ENCODE peak calls at places on chromosomes 3 and 15, in six cellular contexts. S is BJ; Z is CD8-positive, alpha-beta T cell; D is omental fat pad; H is colonic mucosa; O is astrocyte of the spinal cord. Y is an unnamed sample.
A peak's percentile ranks its signal among the peaks of the same experiment; 100 is the strongest.

GRCh38 chr15:45635191-45635638 is 386 bp downstream of the SQOR start:
- DNase-seq in S (no peak), Z (peak; percentile 25), D (no peak), H (peak; percentile 83), O (no peak), Y (no peak)

GRCh38 chr15:77059761-77060345 is 11.1 kb downstream of the TSPAN3 start:
- DNase-seq in S (no peak), Z (no peak), D (no peak), H (no peak), O (no peak), Y (peak; percentile 52)

GRCh38 chr15:64779630-64780029 is 4.2 kb upstream of the RBPMS2 start:
- DNase-seq in S (no peak), Z (no peak), D (no peak), H (no peak), O (no peak), Y (no peak)

GRCh38 chr15:99019558-99020540 is 12.3 kb upstream of the PGPEP1L start:
- DNase-seq in S (peak; percentile 31), Z (no peak), D (no peak), H (no peak), O (peak; percentile 31), Y (no peak)

GRCh38 chr3:194475978-194476377 is 10.8 kb downstream of the ATP13A3 start:
- DNase-seq in S (no peak), Z (no peak), D (no peak), H (no peak), O (no peak), Y (no peak)

GRCh38 chr3:20401253-20401652 is 215.2 kb upstream of the SGO1 start:
- DNase-seq in S (no peak), Z (no peak), D (no peak), H (no peak), O (no peak), Y (no peak)

GRCh38 chr15:70160803-70161565 is 63.3 kb upstream of the TLE3 start:
- DNase-seq in S (no peak), Z (no peak), D (no peak), H (no peak), O (no peak), Y (no peak)

GRCh38 chr15:55897560-55898336 is 95.7 kb downstream of the NEDD4 start:
- DNase-seq in S (no peak), Z (no peak), D (no peak), H (peak; percentile 56), O (peak; percentile 52), Y (peak; percentile 37)

DNA sequence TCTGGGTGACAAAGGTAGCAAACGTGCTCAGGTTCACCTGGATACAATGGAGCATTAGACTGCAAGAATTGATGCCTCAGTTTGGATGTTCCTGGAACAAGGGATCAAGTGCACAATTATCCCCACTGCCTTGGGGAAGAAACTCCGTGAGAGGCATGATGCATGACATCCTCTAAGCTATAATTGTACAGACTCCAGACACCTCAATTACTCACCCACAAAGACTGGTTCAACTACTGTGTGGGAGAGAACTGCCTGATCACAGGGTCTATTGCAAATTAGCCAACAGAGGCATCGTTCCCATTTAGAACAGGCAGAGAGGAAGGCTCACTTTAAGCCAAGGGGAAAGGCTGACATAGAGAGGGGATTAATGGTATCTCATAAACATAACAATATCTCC is 43.5 kb downstream of the ARRDC4 start:
- DNase-seq in S (no peak), Z (no peak), D (no peak), H (no peak), O (no peak), Y (no peak)
- TF ChIP-seq CTCF in S (no peak), Z (no peak), D (no peak), H (no peak), O (no peak), Y (no peak)

DNA sequence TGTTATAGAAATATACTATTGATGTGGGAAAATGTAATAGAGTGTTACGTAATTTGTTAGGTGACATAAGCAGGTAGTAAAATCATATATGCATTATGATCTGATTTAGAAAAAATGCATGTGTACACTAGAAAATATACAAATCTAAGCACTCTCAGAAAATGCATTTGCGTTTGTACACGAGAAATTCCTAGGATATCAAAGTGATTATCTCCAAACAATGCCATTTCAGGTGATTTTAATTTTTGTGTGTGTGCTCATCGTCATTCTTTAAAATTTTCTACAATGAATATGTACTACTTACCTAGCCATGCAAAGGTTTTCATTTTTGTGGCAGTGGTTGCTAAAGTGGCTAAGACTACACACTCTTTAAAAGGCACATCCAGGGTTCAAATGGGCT is 140.8 kb upstream of the RAD18 start:
- DNase-seq in S (no peak), Z (no peak), D (no peak), H (no peak), O (no peak), Y (no peak)
- TF ChIP-seq CTCF in S (no peak), Z (no peak), D (no peak), H (no peak), O (no peak), Y (no peak)

DNA sequence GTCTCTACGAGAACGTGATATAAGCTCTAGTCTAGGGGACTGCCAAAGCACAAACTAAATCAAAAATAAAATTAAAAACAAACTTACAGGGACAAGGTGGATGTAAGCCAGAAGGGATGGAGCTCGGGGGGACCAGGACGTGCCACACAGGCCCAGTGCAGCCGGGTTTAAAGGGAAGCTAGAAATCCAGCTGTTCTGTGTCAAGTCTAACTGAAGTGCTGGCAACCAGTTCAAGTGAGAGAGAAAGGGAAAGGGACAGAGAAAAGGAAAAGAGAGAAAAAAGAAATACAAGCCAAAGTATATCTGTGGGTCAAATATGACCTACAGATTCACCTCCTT is 62.5 kb downstream of the CHSY1 start:
- DNase-seq in S (no peak), Z (no peak), D (no peak), H (no peak), O (no peak), Y (no peak)
- TF ChIP-seq CTCF in S (no peak), Z (no peak), D (no peak), H (no peak), O (no peak), Y (no peak)

GRCh38 chr15:51909591-51909990 is 62.0 kb downstream of the LEO1 start:
- DNase-seq in S (no peak), Z (no peak), D (no peak), H (no peak), O (no peak), Y (no peak)

GRCh38 chr15:51907136-51907862 is 64.3 kb downstream of the LEO1 start:
- DNase-seq in S (peak; percentile 40), Z (no peak), D (no peak), H (peak; percentile 23), O (peak; percentile 22), Y (no peak)

GRCh38 chr15:51908312-51908711 is 63.3 kb downstream of the LEO1 start:
- DNase-seq in S (no peak), Z (no peak), D (no peak), H (no peak), O (peak; percentile 42), Y (no peak)

DNA sequence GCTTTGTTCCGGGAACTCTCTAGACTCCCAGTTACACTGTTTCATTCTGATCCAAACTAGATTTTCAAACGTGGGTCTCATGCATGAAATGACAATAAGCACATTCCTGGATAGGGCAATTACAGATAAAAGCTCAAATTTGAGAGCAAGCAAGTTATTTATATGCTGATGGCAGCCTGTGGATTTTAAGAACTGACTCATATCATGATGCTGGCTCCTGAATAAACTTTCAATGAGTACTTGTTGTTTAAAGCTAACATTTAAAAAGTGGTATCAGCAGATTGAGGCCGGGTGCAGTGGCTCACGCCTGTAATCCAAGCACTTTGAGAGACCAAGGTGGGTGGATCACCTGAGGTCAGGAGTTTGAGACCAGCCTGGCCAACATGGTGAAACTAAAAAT is 66.6 kb downstream of the LEO1 start:
- DNase-seq in S (no peak), Z (no peak), D (no peak), H (no peak), O (no peak), Y (no peak)
- TF ChIP-seq CTCF in S (no peak), Z (no peak), D (no peak), H (no peak), O (no peak), Y (no peak)

DNA sequence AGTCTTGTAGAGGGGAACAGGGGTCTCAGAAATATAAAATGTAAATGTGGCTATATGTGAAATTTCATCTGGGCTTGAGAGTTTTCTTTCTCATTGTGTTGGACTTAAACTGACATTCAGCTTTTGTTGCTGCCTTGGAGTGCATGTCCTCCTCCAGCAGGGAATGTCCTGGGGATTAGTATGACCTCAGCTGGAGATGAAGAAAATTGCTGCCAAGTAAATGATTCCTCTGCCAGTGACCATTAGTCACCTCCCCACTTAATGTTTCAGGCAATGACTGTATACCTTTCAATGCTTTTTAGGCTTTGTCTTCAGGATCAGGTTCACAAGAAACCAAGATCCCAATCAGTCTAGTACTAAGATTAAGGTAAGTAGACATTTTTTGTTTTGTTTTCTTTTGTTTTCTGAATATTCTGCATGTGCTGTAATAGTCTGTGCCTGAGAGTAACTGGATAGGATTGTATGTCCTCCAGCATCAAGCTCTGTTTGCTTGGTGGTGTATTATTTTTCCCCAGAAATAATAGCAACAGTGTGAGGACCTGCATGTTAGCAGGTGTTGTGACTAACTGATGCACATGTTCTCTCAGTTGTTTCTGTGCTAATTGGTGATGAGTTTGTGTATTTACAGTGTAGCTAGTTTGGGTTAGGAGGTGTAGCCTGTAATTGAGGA is 18.1 kb upstream of the SLC22A13 start:
- DNase-seq in S (peak; percentile 64), Z (no peak), D (no peak), H (no peak), O (peak; percentile 91), Y (no peak)
- TF ChIP-seq CTCF in S (peak; percentile 49), Z (no peak), D (no peak), H (no peak), O (peak; percentile 42), Y (no peak)

GRCh38 chr3:61559108-61559731 is 2.2 kb upstream of the PTPRG start:
- DNase-seq in S (no peak), Z (no peak), D (no peak), H (no peak), O (peak; percentile 35), Y (no peak)
- TF ChIP-seq CTCF in S (peak; percentile 49), Z (no peak), D (no peak), H (no peak), O (peak; percentile 39), Y (no peak)